ENCODE peak calls at places on chromosomes 3 and 15, in eight cellular contexts. L is Ammon's horn, B is RWPE1, W is DMS153, A is GM13976, N is HEK293T, Z is nephron progenitor cell, J is heart left ventricle. F is an unnamed sample.

GRCh38 chr15:95375281-95375680 is 955.2 kb upstream of the NR2F2 start:
- DNase-seq in B (no peak), W (no peak), L (no peak), A (no peak), N (no peak), Z (no peak), J (no peak), F (no peak)

GRCh38 chr15:74108111-74108510 is 22.3 kb upstream of the ISLR2 start:
- DNase-seq in L (no peak), N (no peak), B (no peak), A (no peak), W (no peak), J (no peak), Z (no peak), F (no peak)

GRCh38 chr3:37905987-37906674 is 44.5 kb downstream of the CTDSPL start:
- DNase-seq in J (peak), Z (no peak), B (no peak), W (no peak), N (no peak), A (no peak), L (peak), F (no peak)

GRCh38 chr15:76147906-76148553 is 88.2 kb downstream of the TMEM266 start:
- DNase-seq in A (peak), B (peak), Z (peak), L (peak), W (no peak), J (peak), N (peak), F (no peak)

GRCh38 chr3:69767571-69767970 is 28.3 kb downstream of the MITF start:
- DNase-seq in B (no peak), N (no peak), Z (no peak), A (no peak), W (no peak), L (peak), J (peak), F (no peak)

GRCh38 chr3:138043266-138044029 is 33.5 kb downstream of the CLDN18 start:
- DNase-seq in L (no peak), W (no peak), J (no peak), N (no peak), B (peak), A (no peak), Z (no peak), F (no peak)

GRCh38 chr3:102415553-102415952 is 19.3 kb upstream of the ZPLD1 start:
- DNase-seq in Z (no peak), J (no peak), W (no peak), L (no peak), A (no peak), B (no peak), N (no peak), F (no peak)

GRCh38 chr3:23035927-23036640 is 167.0 kb upstream of the UBE2E2 start:
- DNase-seq in B (no peak), N (no peak), L (no peak), W (peak), A (no peak), Z (peak), J (no peak), F (no peak)

GRCh38 chr3:66692108-66692750 is 191.4 kb upstream of the LRIG1 start:
- DNase-seq in A (no peak), B (no peak), J (no peak), L (no peak), W (no peak), N (no peak), Z (no peak), F (no peak)

GRCh38 chr3:72379500-72380187 is 468.6 kb downstream of the SHQ1 start:
- DNase-seq in L (peak), Z (no peak), J (no peak), A (no peak), B (no peak), N (no peak), W (no peak), F (no peak)

GRCh38 chr15:55742927-55743614 is at the start of gene PRTG:
- DNase-seq in W (no peak), A (peak), L (peak), Z (peak), N (peak), J (peak), B (peak), F (peak)

GRCh38 chr3:54046677-54047214 is 75.6 kb upstream of the CACNA2D3 start:
- DNase-seq in B (no peak), A (no peak), N (no peak), W (no peak), J (peak), L (no peak), Z (no peak), F (no peak)

GRCh38 chr15:73843787-73844186 is 29.6 kb upstream of the TBC1D21 start:
- DNase-seq in W (no peak), A (no peak), B (no peak), N (no peak), L (no peak), Z (no peak), J (no peak), F (no peak)

GRCh38 chr15:64925335-64926330 is 13.9 kb downstream of the ANKDD1A start:
- DNase-seq in B (no peak), A (no peak), N (no peak), L (no peak), W (no peak), Z (no peak), J (no peak), F (no peak)

GRCh38 chr3:105353485-105354161 is 13.1 kb upstream of the ALCAM start:
- DNase-seq in N (peak), A (no peak), W (no peak), Z (peak), L (peak), J (peak), B (peak), F (no peak)

GRCh38 chr3:49868951-49869454 is 703 bp downstream of the CAMKV start:
- DNase-seq in B (no peak), Z (peak), J (no peak), W (no peak), A (no peak), L (peak), N (peak), F (no peak)

GRCh38 chr3:13655074-13655913 is 106.4 kb downstream of the FBLN2 start:
- DNase-seq in L (no peak), N (peak), J (peak), Z (peak), A (peak), W (no peak), B (peak), F (no peak)

GRCh38 chr15:69190504-69190903 is 30.1 kb downstream of the GLCE start:
- DNase-seq in Z (no peak), J (no peak), B (no peak), L (no peak), A (no peak), W (no peak), N (no peak), F (no peak)

GRCh38 chr3:69791111-69791510 is 51.8 kb downstream of the MITF start:
- DNase-seq in J (peak), A (no peak), N (no peak), B (no peak), Z (no peak), W (no peak), L (peak), F (peak)

GRCh38 chr15:75620776-75621536 is 4.6 kb downstream of the SNUPN start:
- DNase-seq in Z (no peak), B (peak), J (peak), A (no peak), L (peak), W (no peak), N (no peak), F (peak)

GRCh38 chr15:58932791-58933310 is 628 bp downstream of the SLTM start:
- DNase-seq in A (no peak), Z (peak), W (no peak), L (peak), B (peak), N (peak), J (peak), F (no peak)

GRCh38 chr3:60294181-60294580 is 957.1 kb downstream of the FHIT start:
- DNase-seq in L (no peak), W (no peak), N (no peak), B (no peak), J (no peak), Z (no peak), A (no peak), F (no peak)

GRCh38 chr15:88021601-88022000 is 234.9 kb downstream of the NTRK3 start:
- DNase-seq in W (no peak), N (no peak), B (no peak), Z (no peak), J (no peak), L (no peak), A (no peak), F (no peak)

GRCh38 chr15:45635191-45635638 is 386 bp downstream of the SQOR start:
- DNase-seq in W (no peak), B (no peak), J (peak), N (peak), L (peak), Z (peak), A (no peak), F (peak)

GRCh38 chr3:113536627-113537101 is 4.3 kb downstream of the SIDT1 start:
- DNase-seq in Z (no peak), W (peak), B (peak), L (no peak), J (no peak), A (no peak), N (no peak), F (no peak)

GRCh38 chr3:126014252-126014651 is 45.3 kb downstream of the ROPN1B start:
- DNase-seq in J (no peak), W (no peak), Z (no peak), L (peak), N (no peak), A (peak), B (no peak), F (peak)

F was measured in right atrium auricular region.